ENCODE peak calls at places on chromosomes 12 and 14, in five cellular contexts. H is ELR; U is activated CD4-positive, alpha-beta T cell treated with anti-CD3 and anti-CD28 coated beads, Interleukin-2, amount 50 U/mL, for 48 hours; G is CD8-positive, alpha-beta memory T cell; J is BE2C. D is an unnamed sample.

GRCh38 chr14:64983439-64984310 is 3.0 kb upstream of the FNTB start:
- DNase-seq in G (no peak), J (peak), U (peak), H (peak), D (no peak)

GRCh38 chr14:58792421-58792820 is 154.7 kb downstream of the DACT1 start:
- DNase-seq in J (no peak), G (no peak), H (no peak), U (no peak), D (no peak)

GRCh38 chr12:76883151-76883550 is 4.3 kb upstream of the CSRP2 start:
- DNase-seq in U (no peak), G (no peak), J (no peak), H (peak), D (no peak)

GRCh38 chr14:103021817-103022668 is 35.3 kb downstream of the CDC42BPB start:
- DNase-seq in H (peak), G (no peak), J (no peak), U (no peak), D (no peak)

GRCh38 chr14:103312006-103312635 is 21.9 kb upstream of the EIF5 start:
- DNase-seq in H (no peak), U (no peak), G (no peak), J (no peak), D (no peak)

GRCh38 chr12:2129076-2129475 is 76.3 kb downstream of the CACNA1C start:
- DNase-seq in J (no peak), H (peak), U (no peak), G (no peak), D (no peak)

GRCh38 chr14:103281496-103282231 is 52.4 kb upstream of the EIF5 start:
- DNase-seq in H (peak), J (peak), U (no peak), G (no peak), D (peak)

GRCh38 chr12:52387859-52388258 is 2.4 kb upstream of the KRT84 start:
- DNase-seq in J (no peak), H (no peak), G (no peak), U (no peak), D (no peak)

GRCh38 chr14:36723551-36723950 is 61.9 kb downstream of the PAX9 start:
- DNase-seq in H (no peak), J (no peak), U (no peak), G (no peak), D (no peak)

GRCh38 chr12:8078400-8078799 is 3.7 kb upstream of the NECAP1 start:
- DNase-seq in G (peak), U (peak), H (peak), J (peak), D (peak)

GRCh38 chr12:60980558-60980957 is 1279.6 kb upstream of the USP15 start:
- DNase-seq in G (no peak), J (no peak), U (no peak), H (no peak), D (no peak)

GRCh38 chr14:87286191-87286590 is 706.8 kb downstream of the GALC start:
- DNase-seq in J (no peak), U (no peak), G (no peak), H (no peak), D (no peak)

GRCh38 chr14:101071493-101071891 is 168.0 kb upstream of the RTL1 start:
- DNase-seq in U (no peak), H (no peak), G (no peak), J (no peak), D (no peak)

GRCh38 chr12:11862794-11863193 is 207.9 kb upstream of the BCL2L14 start:
- DNase-seq in H (no peak), J (no peak), U (no peak), G (no peak), D (no peak)

GRCh38 chr14:67973415-67973814 is 153.8 kb downstream of the RAD51B start:
- DNase-seq in G (no peak), J (no peak), H (no peak), U (no peak), D (no peak)

GRCh38 chr14:50333010-50333409 is 20.9 kb downstream of the DMAC2L start:
- DNase-seq in G (no peak), U (no peak), J (no peak), H (peak), D (no peak)

GRCh38 chr14:23641915-23642588 is 5.9 kb downstream of the DHRS2 start:
- DNase-seq in H (no peak), J (no peak), G (no peak), U (no peak), D (no peak)

GRCh38 chr12:113914176-113914575 is 51.9 kb downstream of the RBM19 start:
- DNase-seq in J (no peak), H (no peak), U (no peak), G (no peak), D (peak)